ENCODE peak calls at places on chromosome 10, in six cellular contexts. M, C, B, R, U and L are unnamed samples.

GRCh38 chr10:69348824-69349541 is 67.7 kb downstream of the TACR2 start:
- DNase-seq in M (peak), C (no peak), B (peak), R (peak), U (peak), L (no peak)

GRCh38 chr10:110706690-110707098 is 62.6 kb downstream of the RBM20 start:
- DNase-seq in M (no peak), C (no peak), B (peak), R (no peak), U (peak), L (no peak)

GRCh38 chr10:132397671-132398565 is 918 bp downstream of the PWWP2B start:
- DNase-seq in M (no peak), C (no peak), B (peak), R (no peak), U (peak), L (no peak)

GRCh38 chr10:102744374-102745051 is 765 bp downstream of the WBP1L start:
- DNase-seq in M (no peak), C (no peak), B (peak), R (peak), U (no peak), L (no peak)

GRCh38 chr10:107618461-107619093 is 454.1 kb upstream of the SORCS1 start:
- DNase-seq in M (no peak), C (no peak), B (no peak), R (no peak), U (peak), L (no peak)

GRCh38 chr10:73433538-73433867 is at the start of gene MSS51:
- DNase-seq in M (no peak), C (no peak), B (no peak), R (no peak), U (no peak), L (no peak)

GRCh38 chr10:34254596-34254995 is 560.5 kb downstream of the PARD3 start:
- DNase-seq in M (peak), C (no peak), B (peak), R (no peak), U (peak), L (no peak)

GRCh38 chr10:30365278-30365677 is 16.2 kb upstream of the MTPAP start:
- DNase-seq in M (peak), C (no peak), B (no peak), R (peak), U (no peak), L (no peak)

GRCh38 chr10:129683519-129683918 is 216.5 kb downstream of the MGMT start:
- DNase-seq in M (no peak), C (no peak), B (no peak), R (no peak), U (no peak), L (no peak)

GRCh38 chr10:116768786-116769185 is 26.4 kb upstream of the HSPA12A start:
- DNase-seq in M (no peak), C (no peak), B (peak), R (peak), U (no peak), L (no peak)

GRCh38 chr10:33900591-33900990 is 566.1 kb upstream of the NRP1 start:
- DNase-seq in M (no peak), C (no peak), B (peak), R (no peak), U (peak), L (no peak)

GRCh38 chr10:69657866-69658265 is 27.8 kb downstream of the FAM241B start:
- DNase-seq in M (no peak), C (no peak), B (no peak), R (no peak), U (no peak), L (no peak)

GRCh38 chr10:124104011-124104627 is 10.7 kb upstream of the CHST15 start:
- DNase-seq in M (no peak), C (no peak), B (no peak), R (no peak), U (no peak), L (no peak)

GRCh38 chr10:78164687-78165086 is 131.0 kb downstream of the RPS24 start:
- DNase-seq in M (no peak), C (no peak), B (no peak), R (no peak), U (no peak), L (no peak)

GRCh38 chr10:86346794-86347665 is 19.6 kb downstream of the GRID1 start:
- DNase-seq in M (no peak), C (no peak), B (no peak), R (no peak), U (no peak), L (no peak)

GRCh38 chr10:120732067-120732466 is 119.1 kb upstream of the WDR11 start:
- DNase-seq in M (no peak), C (no peak), B (no peak), R (no peak), U (peak), L (no peak)
- TF ChIP-seq CTCF in M (no peak), C (no peak), B (no peak), R (no peak), U (no peak), L (no peak)

GRCh38 chr10:97969538-97969937 is 60.9 kb downstream of the CRTAC1 start:
- DNase-seq in M (no peak), C (no peak), B (no peak), R (peak), U (no peak), L (no peak)
- TF ChIP-seq CTCF in M (no peak), C (no peak), B (no peak), R (no peak), U (no peak), L (no peak)

DNA sequence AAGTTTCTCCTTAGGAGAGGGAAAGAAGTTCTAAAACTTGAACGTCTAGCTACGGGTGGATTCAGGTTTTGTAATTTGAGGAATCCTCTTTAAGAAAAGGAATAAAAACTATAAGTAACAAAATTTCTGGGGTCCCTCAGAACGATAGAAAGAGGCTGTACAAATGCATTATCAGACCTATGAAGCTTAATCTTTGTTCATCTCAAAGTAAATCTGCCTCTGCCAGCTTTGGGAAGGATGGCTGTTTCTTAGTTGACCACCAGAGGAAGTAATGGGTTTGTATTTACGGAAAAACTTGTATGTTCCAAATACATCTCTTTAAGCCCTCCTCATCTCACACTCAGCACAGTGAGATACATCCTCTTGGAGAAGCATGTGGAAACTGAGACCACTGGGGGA is 864 bp downstream of the PSTK start:
- DNase-seq in M (peak), C (no peak), B (peak), R (no peak), U (peak), L (peak)
- TF ChIP-seq CTCF in M (peak), C (peak), B (peak), R (no peak), U (peak), L (peak)

GRCh38 chr10:65341323-65341922 is 1584.4 kb upstream of the LRRTM3 start:
- DNase-seq in M (no peak), C (no peak), B (no peak), R (no peak), U (peak), L (no peak)
- TF ChIP-seq CTCF in M (no peak), C (no peak), B (no peak), R (no peak), U (no peak), L (no peak)

GRCh38 chr10:67780759-67781538 is 57.0 kb downstream of the DNAJC12 start:
- DNase-seq in M (no peak), C (no peak), B (no peak), R (no peak), U (no peak), L (no peak)

GRCh38 chr10:67782556-67782955 is 55.4 kb downstream of the DNAJC12 start:
- DNase-seq in M (no peak), C (no peak), B (no peak), R (no peak), U (no peak), L (no peak)

GRCh38 chr10:67783576-67784294 is 54.3 kb downstream of the DNAJC12 start:
- DNase-seq in M (no peak), C (no peak), B (no peak), R (no peak), U (no peak), L (no peak)

GRCh38 chr10:67775274-67775673 is 62.7 kb downstream of the DNAJC12 start:
- DNase-seq in M (no peak), C (no peak), B (no peak), R (no peak), U (no peak), L (no peak)

DNA sequence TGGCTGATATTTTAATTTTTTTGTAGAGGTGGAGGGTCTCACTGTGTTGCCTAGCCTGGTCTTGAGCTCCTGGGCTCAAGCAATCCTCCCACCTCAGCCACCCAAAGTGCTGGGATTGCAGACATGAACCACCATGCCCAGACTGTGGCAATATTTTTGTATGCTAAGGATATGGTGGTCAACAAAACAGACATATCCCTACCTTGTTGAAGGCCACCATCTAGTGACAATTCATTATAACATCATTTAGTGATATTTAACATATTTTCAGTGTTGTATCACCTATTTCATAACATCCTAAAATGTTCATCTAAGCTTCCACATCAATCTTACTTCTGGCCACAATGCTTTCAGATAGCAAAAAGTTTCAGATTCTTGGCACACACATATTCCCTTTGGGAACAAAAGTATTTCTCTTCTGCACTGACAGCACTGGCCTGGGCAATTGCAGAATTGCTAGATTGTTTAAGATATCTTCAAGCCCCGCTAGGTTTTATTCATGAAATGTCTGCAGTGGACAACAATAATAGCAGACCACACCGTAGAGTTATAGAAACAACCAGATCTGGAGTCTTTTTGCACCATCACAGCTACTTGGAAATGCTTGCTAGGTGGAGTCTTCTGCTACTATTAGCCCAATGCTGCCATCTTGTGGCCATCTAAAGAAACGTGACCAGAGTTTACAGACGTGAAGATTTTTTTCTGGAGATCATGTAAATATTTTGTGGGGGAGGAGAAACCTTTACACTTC is 58.4 kb downstream of the DNAJC12 start:
- DNase-seq in M (peak), C (no peak), B (peak), R (no peak), U (peak), L (peak)
- TF ChIP-seq CTCF in M (peak), C (peak), B (peak), R (no peak), U (peak), L (peak)

GRCh38 chr10:71812016-71812912 is 38.8 kb downstream of the PSAP start:
- DNase-seq in M (peak), C (no peak), B (peak), R (peak), U (peak), L (peak)
- TF ChIP-seq CTCF in M (peak), C (peak), B (peak), R (no peak), U (peak), L (peak)